ENCODE peak calls at places on chromosomes 11 and 22, in seven cellular contexts. C, Q, E, X, L, Z and I are unnamed samples.

GRCh38 chr11:27471588-27472397 is 797 bp downstream of the LGR4 start:
- DNase-seq in C (peak), L (peak), E (no peak), Z (peak), Q (peak), X (peak), I (no peak)

GRCh38 chr11:34343153-34343552 is 14.7 kb downstream of the ABTB2 start:
- DNase-seq in L (no peak), C (no peak), X (no peak), Z (no peak), Q (no peak), E (peak), I (no peak)

GRCh38 chr11:117175104-117175503 is 3.4 kb upstream of the SIDT2 start:
- DNase-seq in Z (no peak), X (no peak), C (no peak), Q (no peak), L (no peak), E (no peak), I (no peak)

GRCh38 chr11:12119502-12119901 is 9.1 kb downstream of the MICAL2 start:
- DNase-seq in E (no peak), Z (no peak), C (no peak), L (no peak), Q (no peak), X (no peak), I (no peak)

GRCh38 chr11:10117709-10118341 is 176.2 kb downstream of the SBF2 start:
- DNase-seq in C (no peak), Q (no peak), L (no peak), Z (no peak), E (no peak), X (no peak), I (no peak)

GRCh38 chr11:43687120-43687791 is 6.7 kb downstream of the HSD17B12 start:
- DNase-seq in X (no peak), E (no peak), L (no peak), Q (no peak), Z (peak), C (peak), I (no peak)

GRCh38 chr22:35212020-35212419 is 45.3 kb upstream of the HMGXB4 start:
- DNase-seq in X (no peak), Q (no peak), Z (no peak), L (no peak), C (no peak), E (no peak), I (no peak)

GRCh38 chr11:75565221-75565814 is 3.3 kb downstream of the SERPINH1 start:
- DNase-seq in L (no peak), E (no peak), Z (peak), Q (no peak), C (peak), X (peak), I (no peak)

GRCh38 chr11:1928891-1929541 is 9.5 kb downstream of the TNNT3 start:
- DNase-seq in X (no peak), C (no peak), Q (peak), Z (peak), L (peak), E (no peak), I (peak)

GRCh38 chr11:27558401-27558800 is 51.8 kb upstream of the LIN7C start:
- DNase-seq in X (no peak), Z (no peak), E (no peak), C (no peak), Q (no peak), L (no peak), I (no peak)

GRCh38 chr11:76030973-76031590 is 175.2 kb downstream of the WNT11 start:
- DNase-seq in C (no peak), Z (no peak), E (no peak), L (no peak), X (no peak), Q (no peak), I (no peak)

GRCh38 chr11:17572359-17572690 is 25.3 kb downstream of the OTOG start:
- DNase-seq in Z (no peak), L (no peak), C (no peak), X (no peak), Q (no peak), E (no peak), I (peak)

GRCh38 chr11:114079406-114080072 is 20.0 kb downstream of the ZBTB16 start:
- DNase-seq in Q (no peak), Z (no peak), E (no peak), X (no peak), C (no peak), L (no peak), I (no peak)

GRCh38 chr11:124754309-124754708 is 2.3 kb upstream of the VSIG2 start:
- DNase-seq in C (no peak), E (no peak), Z (no peak), Q (no peak), X (no peak), L (no peak), I (no peak)

GRCh38 chr11:63871962-63872832 is 33.3 kb downstream of the MARK2 start:
- DNase-seq in E (peak), Z (peak), X (peak), C (peak), L (peak), Q (peak), I (no peak)

GRCh38 chr22:39306456-39307361 is 12.7 kb downstream of the RPL3 start:
- DNase-seq in Q (no peak), C (no peak), Z (no peak), E (no peak), X (peak), L (no peak), I (no peak)
- TF ChIP-seq CTCF in Q (no peak), C (no peak), Z (peak), E (peak), X (no peak), L (peak), I (peak)

GRCh38 chr22:32127904-32128303 is 31.2 kb downstream of the C22orf42 start:
- DNase-seq in Q (no peak), X (peak), C (no peak), Z (no peak), E (no peak), L (no peak), I (no peak)
- TF ChIP-seq CTCF in Q (no peak), X (peak), C (no peak), Z (no peak), E (no peak), L (no peak), I (no peak)

GRCh38 chr22:50455201-50455600 is 19.6 kb downstream of the SBF1 start:
- DNase-seq in C (no peak), Q (no peak), E (no peak), X (no peak), Z (no peak), L (no peak), I (no peak)

GRCh38 chr22:50454556-50455075 is 20.2 kb downstream of the SBF1 start:
- DNase-seq in Q (no peak), C (no peak), E (no peak), Z (no peak), X (no peak), L (no peak), I (no peak)

GRCh38 chr22:50456026-50456425 is 18.8 kb downstream of the SBF1 start:
- DNase-seq in Q (no peak), Z (no peak), X (no peak), L (no peak), C (no peak), E (no peak), I (no peak)

GRCh38 chr22:50459016-50459415 is 15.8 kb downstream of the SBF1 start:
- DNase-seq in E (no peak), Z (no peak), L (no peak), C (no peak), Q (no peak), X (no peak), I (no peak)

GRCh38 chr22:50456466-50457234 is 18.2 kb downstream of the SBF1 start:
- DNase-seq in L (no peak), C (no peak), E (no peak), Z (no peak), Q (no peak), X (peak), I (no peak)
- TF ChIP-seq CTCF in L (no peak), C (no peak), E (peak), Z (no peak), Q (no peak), X (no peak), I (peak)

DNA sequence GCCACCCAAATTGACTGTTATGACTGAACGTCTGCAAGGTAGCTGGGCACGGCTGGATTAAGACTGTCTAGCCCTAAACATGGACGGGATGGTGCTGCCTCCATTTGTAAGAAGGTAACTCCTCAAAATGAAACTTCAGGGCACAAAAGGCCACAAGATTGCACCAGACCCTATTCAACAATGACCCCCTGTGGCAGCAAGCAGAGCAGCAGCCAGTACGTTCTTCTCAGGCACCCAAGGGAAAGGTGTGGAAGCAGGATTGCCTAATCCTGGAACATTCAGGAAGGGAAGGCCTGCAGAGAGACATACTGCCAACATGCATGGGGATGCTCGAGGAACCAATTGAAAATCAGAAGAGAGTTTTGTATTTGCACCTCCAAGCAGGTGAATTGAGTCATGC is 4.5 kb upstream of the TBX10 start:
- DNase-seq in E (no peak), C (no peak), X (peak), Q (no peak), Z (peak), L (no peak), I (no peak)
- TF ChIP-seq CTCF in E (peak), C (no peak), X (no peak), Q (peak), Z (no peak), L (no peak), I (peak)

DNA sequence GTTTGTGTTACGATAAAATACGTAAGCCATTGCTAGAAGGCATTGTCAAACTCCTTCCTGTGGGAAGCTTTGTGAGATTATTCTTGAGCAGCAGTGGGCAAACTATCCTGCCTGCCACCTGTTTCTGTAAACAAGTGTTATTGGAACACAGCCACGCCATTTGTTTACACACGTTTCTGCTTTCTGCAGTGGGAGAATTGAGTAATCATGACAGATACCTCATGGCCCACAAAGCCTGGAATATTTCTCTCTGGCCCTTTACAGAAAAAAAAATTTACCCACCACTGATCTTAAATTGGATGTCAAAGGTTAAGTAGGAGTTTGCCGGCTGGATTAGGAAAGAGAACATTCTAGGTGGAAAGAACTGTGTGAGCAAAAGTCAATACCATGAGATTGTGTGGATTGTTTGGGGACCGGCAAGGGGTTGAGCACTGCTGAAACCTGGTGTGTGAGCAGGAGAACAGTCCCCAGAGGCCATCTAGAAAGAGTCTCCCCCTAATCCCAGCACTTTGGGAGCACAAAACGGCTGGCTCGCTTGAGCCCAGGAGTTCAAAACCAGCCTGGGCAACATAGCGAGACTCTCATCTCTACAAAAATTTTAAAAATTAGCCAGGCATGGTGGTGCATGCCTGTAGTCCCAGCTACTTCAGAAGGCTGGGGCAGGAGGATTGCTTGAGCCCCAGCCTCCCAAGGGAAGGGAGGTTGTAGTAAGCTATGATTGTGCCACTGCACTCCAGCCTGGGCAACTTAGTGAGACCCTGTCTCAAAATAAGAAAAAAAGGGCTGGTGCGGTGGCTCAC is 6.0 kb upstream of the PLA2G6 start:
- DNase-seq in L (no peak), X (no peak), Q (no peak), Z (no peak), C (no peak), E (no peak), I (no peak)
- TF ChIP-seq CTCF in L (no peak), X (no peak), Q (no peak), Z (no peak), C (no peak), E (no peak), I (no peak)